ENCODE peak calls at places on chromosome X, in four cellular contexts. E is SK-N-SH, T is HepG2, W is HCT116. H is an unnamed sample.

GRCh38 chrX:110280954-110281353 is 36.9 kb downstream of the AMMECR1 start:
- DNase-seq in E (no peak), T (no peak), W (no peak), H (no peak)

GRCh38 chrX:107716045-107716684 is 59.4 kb downstream of the TSC22D3 start:
- DNase-seq in E (peak; percentile 89), T (no peak), W (no peak), H (no peak)

GRCh38 chrX:24862343-24862742 is 153.4 kb downstream of the ARX start:
- DNase-seq in E (no peak), T (no peak), W (no peak), H (no peak)

GRCh38 chrX:55452825-55453124 is 848 bp downstream of the MAGEH1 start:
- DNase-seq in E (peak; percentile 10), T (no peak), W (no peak), H (no peak)

GRCh38 chrX:148271263-148271662 is 229.2 kb upstream of the AFF2 start:
- DNase-seq in E (no peak), T (no peak), W (no peak), H (no peak)

GRCh38 chrX:114626323-114626722 is 42.4 kb downstream of the HTR2C start:
- DNase-seq in E (peak; percentile 12), T (peak; percentile 0), W (no peak), H (no peak)

GRCh38 chrX:13694983-13695382 is 6.1 kb downstream of the RAB9A start:
- DNase-seq in E (no peak), T (no peak), W (no peak), H (no peak)

GRCh38 chrX:87045352-87045751 is 472.2 kb upstream of the KLHL4 start:
- DNase-seq in E (no peak), T (no peak), W (no peak), H (no peak)

GRCh38 chrX:129600981-129601424 is 53.8 kb downstream of the APLN start:
- DNase-seq in E (peak; percentile 51), T (peak; percentile 4), W (no peak), H (no peak)

GRCh38 chrX:104315555-104315954 is 60.8 kb upstream of the ESX1 start:
- DNase-seq in E (no peak), T (no peak), W (no peak), H (no peak)

GRCh38 chrX:19904778-19905367 is 17.5 kb upstream of the SH3KBP1 start:
- DNase-seq in E (peak; percentile 59), T (peak; percentile 31), W (peak; percentile 34), H (peak; percentile 86)

GRCh38 chrX:21946925-21947641 is 6.6 kb downstream of the SMS start:
- DNase-seq in E (no peak), T (no peak), W (no peak), H (peak; percentile 51)

GRCh38 chrX:39456894-39457600 is 640.7 kb downstream of the BCOR start:
- DNase-seq in E (no peak), T (no peak), W (no peak), H (no peak)

GRCh38 chrX:101774340-101774739 is 114.7 kb upstream of the ARMCX2 start:
- DNase-seq in E (no peak), T (no peak), W (no peak), H (no peak)

GRCh38 chrX:108186811-108187210 is 95.2 kb downstream of the ATG4A start:
- DNase-seq in E (no peak), T (peak; percentile 36), W (peak; percentile 46), H (no peak)

GRCh38 chrX:109890300-109890699 is 112.6 kb upstream of the TMEM164 start:
- DNase-seq in E (no peak), T (no peak), W (no peak), H (no peak)

GRCh38 chrX:71650333-71650969 is 16.9 kb upstream of the LOC101059915 start:
- DNase-seq in E (no peak), T (peak; percentile 14), W (no peak), H (no peak)

GRCh38 chrX:349196-349595 is 30.6 kb upstream of the GTPBP6 start:
- DNase-seq in E (no peak), T (no peak), W (no peak), H (no peak)

GRCh38 chrX:47380268-47380667 is 9.9 kb downstream of the ZNF157 start:
- DNase-seq in E (no peak), T (peak; percentile 19), W (no peak), H (no peak)

GRCh38 chrX:13899607-13900006 is 82.7 kb upstream of the GPM6B start:
- DNase-seq in E (no peak), T (no peak), W (no peak), H (peak; percentile 71)

GRCh38 chrX:16566571-16566970 is 83.4 kb upstream of the S100G start:
- DNase-seq in E (no peak), T (no peak), W (no peak), H (no peak)

GRCh38 chrX:83305381-83305780 is 202.7 kb upstream of the POU3F4 start:
- DNase-seq in E (no peak), T (no peak), W (no peak), H (no peak)

DNA sequence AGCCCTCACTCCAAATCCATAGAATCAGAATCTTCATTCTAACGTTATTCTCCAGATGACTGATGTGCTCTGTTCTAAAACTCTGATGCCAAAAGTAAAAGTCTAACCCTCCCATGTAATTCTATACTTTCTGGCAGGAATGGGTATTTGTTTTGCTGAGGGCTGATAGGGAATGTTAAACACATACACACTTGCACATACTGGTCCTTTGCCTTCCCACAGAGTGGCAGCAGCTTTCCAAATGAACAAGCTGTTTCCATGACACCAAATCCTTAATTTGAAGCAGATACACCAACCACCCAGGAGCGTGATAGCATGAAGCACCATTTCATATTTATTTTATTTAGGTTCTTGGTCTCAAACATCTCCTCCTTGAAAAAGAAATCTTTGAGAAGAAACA is 155.5 kb upstream of the PRDX4 start:
- DNase-seq in E (peak; percentile 21), T (no peak), W (no peak), H (no peak)
- TF ChIP-seq JUND in E (no peak), T (no peak), W (no peak), H (no peak)

GRCh38 chrX:68989865-68990606 is 161.2 kb downstream of the EFNB1 start:
- DNase-seq in E (peak; percentile 44), T (no peak), W (no peak), H (no peak)
- TF ChIP-seq JUND in E (no peak), T (no peak), W (no peak), H (no peak)

GRCh38 chrX:119622356-119623232 is 16.4 kb upstream of the NKRF start:
- DNase-seq in E (no peak), T (no peak), W (no peak), H (no peak)
- TF ChIP-seq JUND in E (no peak), T (no peak), W (no peak), H (no peak)

GRCh38 chrX:46208225-46208854 is 336.9 kb downstream of the ZNF674 start:
- DNase-seq in E (no peak), T (no peak), W (no peak), H (no peak)

GRCh38 chrX:46211079-46211478 is 334.1 kb downstream of the ZNF674 start:
- DNase-seq in E (no peak), T (no peak), W (no peak), H (no peak)

GRCh38 chrX:46209037-46209436 is 336.2 kb downstream of the ZNF674 start:
- DNase-seq in E (no peak), T (no peak), W (no peak), H (no peak)

GRCh38 chrX:46204721-46205422 is 340.3 kb downstream of the ZNF674 start:
- DNase-seq in E (no peak), T (no peak), W (no peak), H (no peak)

GRCh38 chrX:46209768-46210167 is 335.5 kb downstream of the ZNF674 start:
- DNase-seq in E (no peak), T (no peak), W (peak; percentile 23), H (peak; percentile 84)
- TF ChIP-seq JUND in E (no peak), T (no peak), W (peak; percentile 32), H (no peak)

GRCh38 chrX:42708222-42708621 is 69.7 kb downstream of the PPP1R2C start:
- DNase-seq in E (no peak), T (no peak), W (no peak), H (no peak)
- TF ChIP-seq JUND in E (no peak), T (no peak), W (no peak), H (no peak)

GRCh38 chrX:3659761-3660160 is 53.7 kb downstream of the PRKX start:
- DNase-seq in E (no peak), T (no peak), W (no peak), H (no peak)
- TF ChIP-seq JUND in E (no peak), T (no peak), W (no peak), H (no peak)

GRCh38 chrX:153908219-153908875 is 3.9 kb downstream of the AVPR2 start:
- DNase-seq in E (no peak), T (no peak), W (no peak), H (no peak)

GRCh38 chrX:153911798-153912197 is 7.3 kb downstream of the AVPR2 start:
- DNase-seq in E (no peak), T (no peak), W (no peak), H (no peak)

GRCh38 chrX:153909980-153910360 is 5.5 kb downstream of the AVPR2 start:
- DNase-seq in E (no peak), T (no peak), W (no peak), H (no peak)

GRCh38 chrX:153909024-153909979 is 4.8 kb downstream of the AVPR2 start:
- DNase-seq in E (peak; percentile 71), T (peak; percentile 10), W (no peak), H (no peak)

DNA sequence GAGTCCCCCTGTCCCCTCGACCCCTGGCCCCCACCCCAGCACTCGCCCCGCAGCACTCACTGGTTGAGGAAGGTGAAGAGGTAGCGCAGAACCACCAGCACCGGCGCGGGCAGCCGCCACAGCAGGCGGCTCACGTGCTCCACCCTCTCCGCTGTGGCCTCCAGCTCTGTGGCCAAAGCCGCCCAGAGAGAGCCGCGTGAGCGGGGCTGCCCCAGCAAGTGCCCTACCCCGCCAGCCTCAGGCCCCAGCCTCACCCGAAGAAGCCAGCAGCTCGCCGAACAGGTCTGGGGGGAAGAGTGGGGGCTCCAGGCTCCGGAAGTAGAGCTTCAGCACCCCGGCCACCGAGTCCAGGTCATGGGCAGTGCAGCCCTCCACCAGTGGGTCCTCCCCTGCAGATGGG is 6.0 kb downstream of the AVPR2 start:
- DNase-seq in E (no peak), T (no peak), W (no peak), H (no peak)
- TF ChIP-seq JUND in E (no peak), T (no peak), W (no peak), H (no peak)

GRCh38 chrX:137748827-137749226 is 182.9 kb downstream of the ZIC3 start:
- DNase-seq in E (no peak), T (no peak), W (no peak), H (no peak)
- TF ChIP-seq JUND in E (no peak), T (no peak), W (no peak), H (no peak)

DNA sequence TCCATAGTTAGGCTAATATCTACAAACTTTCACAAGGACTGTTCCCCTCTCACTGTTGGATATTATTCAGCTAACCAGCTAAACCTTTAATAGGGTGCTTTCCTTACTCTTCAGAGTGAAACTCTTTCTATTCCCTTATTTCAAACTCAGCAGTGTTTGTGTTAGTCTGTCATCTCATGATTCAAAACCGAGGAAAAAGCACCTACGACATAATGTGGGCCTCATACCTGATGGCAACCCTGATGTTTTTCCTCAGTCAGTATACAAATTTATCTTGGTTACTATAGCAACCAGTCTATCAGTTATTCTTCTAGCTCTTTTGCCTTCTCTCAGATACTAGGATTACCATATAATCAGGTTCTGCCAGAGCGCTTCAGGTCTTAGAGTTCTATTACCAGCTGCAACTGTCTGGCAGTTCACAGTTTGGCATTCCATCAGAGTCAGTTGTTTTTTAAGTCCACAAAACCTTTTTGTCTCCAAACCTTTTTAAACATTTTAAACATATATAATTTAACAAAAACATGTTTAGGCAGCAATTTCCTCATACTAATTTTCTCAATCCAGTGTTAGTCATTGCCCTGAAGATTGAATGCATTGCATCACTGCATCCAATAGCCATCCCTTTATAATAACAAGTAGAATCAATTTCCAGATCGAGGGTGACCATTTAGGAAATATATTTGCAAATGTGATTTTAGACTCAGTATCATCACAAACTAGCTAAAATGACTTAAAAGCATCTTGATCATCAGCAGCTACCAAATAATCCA is 7.4 kb downstream of the WDR44 start:
- DNase-seq in E (no peak), T (no peak), W (no peak), H (no peak)
- TF ChIP-seq JUND in E (no peak), T (no peak), W (no peak), H (no peak)